ENCODE peak calls at places on chromosomes 5 and 9, in nine cellular contexts. F is IMR-90; Y is OCI-LY7; W is tibial nerve; M is fibroblast of lung; L is naive thymus-derived CD4-positive, alpha-beta T cell; B is transverse colon; V is aorta; J is H7. I is an unnamed sample. For H3K36me3, the result is how much of the 10 kb centered on the place peaks cover.

GRCh38 chr5:14685757-14686156 is 21.2 kb downstream of the OTULIN start:
- DNase-seq in F (peak), Y (peak), W (peak), M (peak), L (peak), B (peak), V (no peak), J (peak), I (peak)

GRCh38 chr5:2165991-2166978 is 283.6 kb upstream of the IRX4 start:
- DNase-seq in F (no peak), Y (no peak), W (no peak), M (no peak), L (no peak), B (no peak), V (no peak), J (no peak), I (no peak)

GRCh38 chr9:529721-530120 is 311.8 kb upstream of the DMRT1 start:
- DNase-seq in F (no peak), Y (no peak), W (no peak), M (no peak), L (no peak), B (no peak), V (no peak), J (no peak), I (no peak)

GRCh38 chr5:134227259-134227658 is 1.4 kb upstream of the PPP2CA start:
- DNase-seq in F (peak), Y (peak), W (peak), M (no peak), L (no peak), B (peak), V (no peak), J (peak), I (peak)

GRCh38 chr9:132516911-132517310 is 65.5 kb upstream of the BARHL1 start:
- DNase-seq in F (no peak), Y (no peak), W (no peak), M (no peak), L (no peak), B (no peak), V (no peak), J (peak), I (no peak)

GRCh38 chr9:131149678-131150033 is 24.3 kb downstream of the NUP214 start:
- DNase-seq in F (no peak), Y (no peak), W (no peak), M (no peak), L (no peak), B (no peak), V (no peak), J (no peak), I (no peak)

GRCh38 chr5:21895766-21896165 is 957.4 kb downstream of the CDH12 start:
- DNase-seq in F (no peak), Y (no peak), W (no peak), M (no peak), L (no peak), B (no peak), V (no peak), J (no peak), I (no peak)

GRCh38 chr9:137913132-137913531 is 35.5 kb downstream of the CACNA1B start:
- DNase-seq in F (no peak), Y (no peak), W (no peak), M (no peak), L (no peak), B (no peak), V (no peak), J (no peak), I (no peak)

GRCh38 chr9:35570709-35571108 is 34.4 kb upstream of the TESK1 start:
- DNase-seq in F (no peak), Y (peak), W (no peak), M (no peak), L (no peak), B (no peak), V (no peak), J (no peak), I (no peak)

GRCh38 chr5:32831630-32832029 is 120.5 kb downstream of the NPR3 start:
- DNase-seq in F (peak), Y (no peak), W (no peak), M (no peak), L (no peak), B (no peak), V (no peak), J (no peak), I (peak)

GRCh38 chr9:134916161-134916665 is 1.5 kb downstream of the FCN1 start:
- DNase-seq in F (no peak), Y (no peak), W (no peak), M (no peak), L (no peak), B (no peak), V (no peak), J (no peak), I (no peak)

GRCh38 chr9:126704157-126704941 is 90.6 kb downstream of the LMX1B start:
- DNase-seq in F (peak), Y (no peak), W (no peak), M (peak), L (no peak), B (no peak), V (peak), J (peak), I (peak)

GRCh38 chr9:137320555-137321384 is 18.7 kb upstream of the NRARP start:
- DNase-seq in F (no peak), Y (peak), W (no peak), M (no peak), L (no peak), B (peak), V (peak), J (peak), I (no peak)

GRCh38 chr9:18379073-18379811 is 94.7 kb upstream of the ADAMTSL1 start:
- DNase-seq in F (peak), Y (no peak), W (no peak), M (peak), L (no peak), B (no peak), V (no peak), J (no peak), I (no peak)

GRCh38 chr5:160293386-160293785 is 19.0 kb downstream of the CCNJL start:
- DNase-seq in F (no peak), Y (no peak), W (no peak), M (no peak), L (no peak), B (no peak), V (no peak), J (no peak), I (no peak)

GRCh38 chr5:67014191-67014590 is 182.4 kb downstream of the CD180 start:
- DNase-seq in F (no peak), Y (no peak), W (no peak), M (no peak), L (no peak), B (no peak), V (no peak), J (no peak), I (no peak)

GRCh38 chr5:13553896-13554295 is 390.6 kb downstream of the DNAH5 start:
- DNase-seq in F (no peak), Y (no peak), W (no peak), M (no peak), L (no peak), B (no peak), V (no peak), J (peak), I (peak)

GRCh38 chr5:132283423-132284043 is 10.7 kb upstream of the SLC22A4 start:
- DNase-seq in F (peak), Y (peak), W (no peak), M (peak), L (no peak), B (no peak), V (no peak), J (peak), I (peak)

GRCh38 chr5:59325070-59325469 is 568.5 kb downstream of the PDE4D start:
- DNase-seq in F (no peak), Y (no peak), W (no peak), M (no peak), L (no peak), B (no peak), V (no peak), J (no peak), I (no peak)

GRCh38 chr9:107389617-107390071 is 99.9 kb downstream of the KLF4 start:
- DNase-seq in F (peak), Y (no peak), W (peak), M (peak), L (no peak), B (peak), V (peak), J (no peak), I (no peak)

GRCh38 chr9:87529666-87530065 is 32.0 kb downstream of the DAPK1 start:
- DNase-seq in F (no peak), Y (no peak), W (no peak), M (no peak), L (no peak), B (no peak), V (no peak), J (peak), I (no peak)

GRCh38 chr9:77016111-77016525 is 3.3 kb upstream of the FOXB2 start:
- DNase-seq in F (no peak), Y (no peak), W (no peak), M (no peak), L (no peak), B (no peak), V (no peak), J (peak), I (no peak)
- H3K4me3 ChIP-seq in F (no peak), Y (no peak), W (no peak), M (no peak), L (no peak), B (no peak), V (no peak), J (peak), I (no peak)

GRCh38 chr5:177070536-177071191 is 16.1 kb upstream of the FGFR4 start:
- DNase-seq in F (no peak), Y (peak), W (no peak), M (no peak), L (no peak), B (no peak), V (no peak), J (no peak), I (no peak)

GRCh38 chr5:177067491-177067890 is 19.2 kb upstream of the FGFR4 start:
- DNase-seq in F (no peak), Y (no peak), W (no peak), M (no peak), L (no peak), B (no peak), V (no peak), J (no peak), I (no peak)

GRCh38 chr5:177066227-177066626 is 20.5 kb upstream of the FGFR4 start:
- DNase-seq in F (peak), Y (no peak), W (no peak), M (no peak), L (no peak), B (no peak), V (no peak), J (no peak), I (no peak)

GRCh38 chr5:177064500-177065277 is 22.0 kb upstream of the FGFR4 start:
- DNase-seq in F (no peak), Y (no peak), W (no peak), M (no peak), L (no peak), B (no peak), V (no peak), J (no peak), I (no peak)

GRCh38 chr5:177065480-177065879 is 21.2 kb upstream of the FGFR4 start:
- DNase-seq in F (no peak), Y (no peak), W (no peak), M (no peak), L (no peak), B (no peak), V (no peak), J (no peak), I (no peak)
- H3K36me3 ChIP-seq in F (under half), Y (under half), W (under half), M (under half), L (under half), B (under half), V (under half), J (under half), I (half or more)

GRCh38 chr9:127780126-127780885 is 1.8 kb upstream of the SH2D3C start:
- DNase-seq in F (no peak), Y (peak), W (no peak), M (no peak), L (no peak), B (no peak), V (no peak), J (peak), I (no peak)

GRCh38 chr9:127781821-127782220 is 3.4 kb upstream of the SH2D3C start:
- DNase-seq in F (no peak), Y (no peak), W (no peak), M (no peak), L (no peak), B (no peak), V (no peak), J (no peak), I (no peak)

GRCh38 chr9:127783644-127784043 is 2.2 kb upstream of the CDK9 start:
- DNase-seq in F (no peak), Y (peak), W (no peak), M (no peak), L (no peak), B (no peak), V (no peak), J (peak), I (no peak)

GRCh38 chr9:127785023-127785932 is 556 bp upstream of the CDK9 start:
- DNase-seq in F (peak), Y (peak), W (peak), M (peak), L (peak), B (peak), V (peak), J (peak), I (peak)

GRCh38 chr9:127783111-127783621 is 2.7 kb upstream of the CDK9 start:
- DNase-seq in F (no peak), Y (peak), W (no peak), M (no peak), L (peak), B (peak), V (peak), J (peak), I (no peak)
- H3K4me3 ChIP-seq in F (no peak), Y (peak), W (no peak), M (no peak), L (peak), B (no peak), V (no peak), J (no peak), I (no peak)

GRCh38 chr5:148826082-148826971 is at the start of gene ADRB2:
- DNase-seq in F (peak), Y (peak), W (peak), M (peak), L (peak), B (peak), V (peak), J (peak), I (peak)
- H3K36me3 ChIP-seq in F (under half), Y (under half), W (under half), M (under half), L (under half), B (under half), V (under half), J (under half), I (under half)

DNA sequence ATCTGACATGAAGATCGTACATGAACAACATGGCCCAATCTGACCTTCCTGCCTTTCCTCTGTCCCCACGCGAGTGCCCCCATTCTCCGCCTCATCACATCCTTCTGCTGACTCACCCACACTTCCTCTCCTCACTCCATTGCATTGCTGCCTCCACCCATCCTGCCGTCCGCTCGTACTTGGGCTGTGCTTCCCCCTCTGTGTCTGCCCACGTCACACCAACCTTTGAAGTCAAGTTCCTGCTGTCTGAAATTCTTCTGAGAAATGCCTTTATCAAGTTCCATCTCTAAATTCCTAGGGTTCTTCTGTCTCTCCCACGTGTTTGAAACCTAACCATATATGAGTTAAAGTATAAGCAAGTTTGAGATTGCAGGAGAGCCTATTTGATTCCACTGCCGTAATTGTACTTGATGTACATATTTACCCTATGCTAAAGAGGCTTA is 18.0 kb upstream of the STARD4 start:
- DNase-seq in F (peak), Y (peak), W (peak), M (no peak), L (peak), B (peak), V (peak), J (no peak), I (no peak)
- H3K4me3 ChIP-seq in F (no peak), Y (peak), W (no peak), M (no peak), L (peak), B (no peak), V (no peak), J (no peak), I (no peak)

GRCh38 chr5:101370240-101370639 is 467.2 kb upstream of the ST8SIA4 start:
- DNase-seq in F (no peak), Y (no peak), W (no peak), M (no peak), L (no peak), B (no peak), V (no peak), J (no peak), I (no peak)
- H3K36me3 ChIP-seq in F (under half), Y (under half), W (under half), M (under half), L (under half), B (under half), V (under half), J (under half), I (under half)

GRCh38 chr5:150457112-150457511 is 7.6 kb upstream of the RPS14 start:
- DNase-seq in F (no peak), Y (peak), W (no peak), M (no peak), L (no peak), B (no peak), V (no peak), J (no peak), I (no peak)

GRCh38 chr5:150461231-150461630 is 11.7 kb upstream of the RPS14 start:
- DNase-seq in F (no peak), Y (peak), W (no peak), M (no peak), L (no peak), B (peak), V (no peak), J (no peak), I (no peak)

GRCh38 chr5:150457562-150458240 is 8.2 kb upstream of the RPS14 start:
- DNase-seq in F (no peak), Y (peak), W (no peak), M (no peak), L (no peak), B (no peak), V (no peak), J (no peak), I (no peak)

GRCh38 chr5:150460781-150461180 is 11.2 kb upstream of the RPS14 start:
- DNase-seq in F (no peak), Y (no peak), W (no peak), M (no peak), L (no peak), B (no peak), V (no peak), J (no peak), I (no peak)

GRCh38 chr5:150458819-150459557 is 9.4 kb upstream of the RPS14 start:
- DNase-seq in F (peak), Y (peak), W (peak), M (peak), L (peak), B (peak), V (peak), J (peak), I (peak)
- H3K4me3 ChIP-seq in F (no peak), Y (no peak), W (peak), M (peak), L (no peak), B (no peak), V (no peak), J (peak), I (no peak)

DNA sequence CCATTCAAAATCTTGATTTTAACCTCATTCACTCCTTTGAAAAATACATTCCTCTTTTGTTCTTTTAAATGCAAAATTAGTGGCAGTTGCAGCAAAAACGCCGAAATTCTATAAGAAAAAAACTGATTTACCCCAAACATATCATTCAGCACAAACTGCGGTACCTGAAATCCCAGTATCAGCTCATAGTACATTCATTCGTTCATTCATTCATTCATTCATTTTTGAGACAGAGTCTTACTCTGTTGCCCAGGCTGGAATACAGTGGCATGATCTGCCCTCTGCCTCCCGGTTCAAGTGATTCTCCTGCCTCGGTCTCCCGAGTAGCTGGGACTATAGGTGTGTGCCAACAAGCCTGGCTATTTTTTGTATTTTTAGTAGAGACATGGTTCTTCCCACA is 20.4 kb downstream of the FBLL1 start:
- DNase-seq in F (no peak), Y (no peak), W (no peak), M (no peak), L (no peak), B (no peak), V (no peak), J (no peak), I (no peak)
- H3K36me3 ChIP-seq in F (under half), Y (half or more), W (under half), M (under half), L (under half), B (under half), V (under half), J (under half), I (half or more)

GRCh38 chr5:88145205-88145602 is 123.4 kb downstream of the TMEM161B start:
- DNase-seq in F (no peak), Y (no peak), W (no peak), M (no peak), L (no peak), B (no peak), V (no peak), J (peak), I (no peak)
- H3K4me3 ChIP-seq in F (no peak), Y (no peak), W (peak), M (peak), L (peak), B (no peak), V (no peak), J (no peak), I (no peak)